ENCODE peak calls at places on chromosomes 7 and 10, in four cellular contexts. J is GM23338, W is fibroblast of lung, A is PC-3. K is an unnamed sample.

GRCh38 chr7:147207988-147208387 is 1091.4 kb downstream of the CNTNAP2 start:
- DNase-seq in J (peak), W (no peak), A (no peak), K (no peak)

GRCh38 chr10:14386202-14386593 is 55.5 kb upstream of the FRMD4A start:
- DNase-seq in J (no peak), W (peak), A (peak), K (peak)

GRCh38 chr7:141700291-141700847 is 1.6 kb downstream of the DENND11 start:
- DNase-seq in J (no peak), W (no peak), A (no peak), K (no peak)

GRCh38 chr7:102425639-102426267 is 7.6 kb upstream of the ORAI2 start:
- DNase-seq in J (no peak), W (no peak), A (no peak), K (no peak)

GRCh38 chr7:85000973-85001372 is 185.9 kb downstream of the SEMA3D start:
- DNase-seq in J (peak), W (no peak), A (no peak), K (no peak)

GRCh38 chr7:158371856-158372255 is 215.8 kb downstream of the PTPRN2 start:
- DNase-seq in J (no peak), W (no peak), A (no peak), K (no peak)

GRCh38 chr7:90836937-90837336 is 240.8 kb downstream of the CDK14 start:
- DNase-seq in J (no peak), W (no peak), A (no peak), K (no peak)

GRCh38 chr7:7014827-7015610 is 167.3 kb upstream of the C1GALT1 start:
- DNase-seq in J (no peak), W (no peak), A (peak), K (no peak)

GRCh38 chr7:134298902-134299683 is 17.6 kb downstream of the SLC35B4 start:
- DNase-seq in J (no peak), W (peak), A (no peak), K (no peak)

GRCh38 chr10:87861566-87861952 is 1.8 kb downstream of the KLLN start:
- DNase-seq in J (peak), W (peak), A (peak), K (no peak)

GRCh38 chr7:106071356-106071998 is 40.6 kb downstream of the SYPL1 start:
- DNase-seq in J (no peak), W (no peak), A (peak), K (peak)

GRCh38 chr10:114471906-114472873 is 67.9 kb upstream of the AFAP1L2 start:
- DNase-seq in J (peak), W (no peak), A (peak), K (no peak)

GRCh38 chr7:11513460-11513859 is 318.5 kb downstream of the THSD7A start:
- DNase-seq in J (no peak), W (no peak), A (no peak), K (no peak)

GRCh38 chr10:103602852-103603155 is 109.3 kb downstream of the NEURL1 start:
- DNase-seq in J (no peak), W (no peak), A (no peak), K (no peak)
- TF ChIP-seq EZH2 in J (no peak), W (no peak), A (no peak), K (no peak)

GRCh38 chr10:34814228-34815173 is 595 bp downstream of the PARD3 start:
- DNase-seq in J (peak), W (peak), A (peak), K (no peak)

GRCh38 chr10:34817586-34817985 is 2.5 kb upstream of the PARD3 start:
- DNase-seq in J (no peak), W (no peak), A (no peak), K (no peak)

GRCh38 chr10:34815174-34816066 is at the start of gene PARD3:
- DNase-seq in J (peak), W (peak), A (peak), K (no peak)

GRCh38 chr10:34817054-34817453 is 2.0 kb upstream of the PARD3 start:
- DNase-seq in J (no peak), W (no peak), A (no peak), K (no peak)

DNA sequence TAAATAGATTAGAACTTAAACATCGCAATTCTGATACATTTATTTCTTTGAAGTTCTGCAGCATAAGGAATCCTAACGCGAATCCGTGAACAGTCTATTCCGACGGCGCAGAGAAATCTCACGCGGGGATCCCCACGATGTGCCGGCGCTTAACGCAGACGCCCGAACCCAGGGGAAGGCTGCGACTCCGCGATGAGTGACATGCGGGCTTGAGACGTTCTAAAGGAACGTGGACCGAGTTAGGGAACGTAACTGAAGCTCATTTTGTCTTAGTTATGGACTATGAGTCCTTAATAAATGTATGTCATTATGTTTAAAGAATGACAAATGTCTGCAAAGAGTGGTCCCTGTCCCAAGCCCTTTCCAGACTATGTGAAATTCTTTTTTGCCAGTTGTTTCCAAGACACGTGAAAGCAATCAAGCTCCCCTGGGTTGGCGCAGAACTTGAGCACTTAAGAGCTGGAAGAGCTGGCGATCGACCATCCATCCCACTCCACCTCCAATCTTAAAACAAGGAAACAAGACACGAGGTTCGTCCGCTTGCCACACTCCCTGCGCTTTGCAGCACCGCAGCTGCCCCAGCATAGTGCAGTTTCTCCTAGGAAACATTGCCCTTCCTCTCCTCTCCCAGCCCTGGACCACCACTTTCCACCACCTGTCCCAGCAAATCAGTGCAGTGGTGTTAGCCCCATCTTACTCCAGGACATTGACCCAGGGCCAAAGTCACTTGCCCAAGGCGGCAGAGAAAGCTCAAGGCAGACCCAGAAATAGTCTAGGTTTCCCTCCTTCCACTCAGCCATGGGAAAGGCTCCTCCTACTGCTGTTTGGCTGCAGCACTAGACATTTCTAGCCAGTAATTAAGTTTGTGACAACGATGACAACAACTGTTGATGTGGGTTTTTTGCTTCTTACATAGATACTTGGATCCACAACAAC is 1.2 kb upstream of the PARD3 start:
- DNase-seq in J (peak), W (peak), A (peak), K (no peak)
- TF ChIP-seq EZH2 in J (peak), W (peak), A (no peak), K (no peak)

GRCh38 chr10:17453377-17454091 is 861 bp downstream of the ST8SIA6 start:
- DNase-seq in J (peak), W (peak), A (peak), K (no peak)
- TF ChIP-seq EZH2 in J (no peak), W (peak), A (no peak), K (peak)

DNA sequence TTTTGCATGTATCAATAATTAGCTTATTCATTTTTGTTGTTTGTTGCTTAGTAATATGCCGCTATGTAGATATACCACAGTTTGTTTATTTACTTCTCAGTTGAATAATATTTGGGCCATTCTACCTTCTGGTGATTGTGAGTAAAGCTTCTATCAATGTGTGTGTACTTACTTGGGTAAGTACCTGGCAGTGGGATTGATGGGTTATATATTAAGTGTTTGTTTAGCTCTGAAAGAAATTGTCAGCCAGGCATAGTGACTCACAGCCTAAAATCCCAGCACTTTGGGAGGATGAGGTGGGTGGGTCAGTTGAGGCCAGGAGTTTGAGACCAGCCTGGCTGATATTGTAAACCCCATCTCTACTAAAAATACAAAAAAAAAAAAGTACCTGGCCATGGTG is 975.7 kb upstream of the MBL2 start:
- DNase-seq in J (no peak), W (no peak), A (peak), K (no peak)
- TF ChIP-seq EZH2 in J (no peak), W (no peak), A (no peak), K (no peak)

DNA sequence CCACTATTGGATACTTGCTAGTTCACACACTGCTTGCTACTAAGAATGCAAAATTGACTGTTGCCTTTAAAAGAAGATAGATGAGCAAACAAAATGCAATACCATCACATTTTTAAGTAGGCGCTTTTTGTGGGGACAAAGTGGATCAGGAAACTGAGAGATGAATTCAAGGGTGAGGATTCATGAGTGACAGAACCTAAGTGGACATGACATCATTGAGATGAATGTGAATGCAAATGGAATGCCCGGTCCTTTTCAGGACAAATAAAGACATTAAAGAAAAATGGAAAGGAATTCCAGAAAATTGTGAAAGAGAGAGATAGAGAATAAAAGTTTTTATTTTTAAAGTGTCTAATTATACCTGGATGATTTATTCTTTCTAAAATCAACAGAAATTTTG is 106.3 kb upstream of the AKR1E2 start:
- DNase-seq in J (no peak), W (no peak), A (no peak), K (no peak)
- TF ChIP-seq EZH2 in J (no peak), W (no peak), A (no peak), K (no peak)

DNA sequence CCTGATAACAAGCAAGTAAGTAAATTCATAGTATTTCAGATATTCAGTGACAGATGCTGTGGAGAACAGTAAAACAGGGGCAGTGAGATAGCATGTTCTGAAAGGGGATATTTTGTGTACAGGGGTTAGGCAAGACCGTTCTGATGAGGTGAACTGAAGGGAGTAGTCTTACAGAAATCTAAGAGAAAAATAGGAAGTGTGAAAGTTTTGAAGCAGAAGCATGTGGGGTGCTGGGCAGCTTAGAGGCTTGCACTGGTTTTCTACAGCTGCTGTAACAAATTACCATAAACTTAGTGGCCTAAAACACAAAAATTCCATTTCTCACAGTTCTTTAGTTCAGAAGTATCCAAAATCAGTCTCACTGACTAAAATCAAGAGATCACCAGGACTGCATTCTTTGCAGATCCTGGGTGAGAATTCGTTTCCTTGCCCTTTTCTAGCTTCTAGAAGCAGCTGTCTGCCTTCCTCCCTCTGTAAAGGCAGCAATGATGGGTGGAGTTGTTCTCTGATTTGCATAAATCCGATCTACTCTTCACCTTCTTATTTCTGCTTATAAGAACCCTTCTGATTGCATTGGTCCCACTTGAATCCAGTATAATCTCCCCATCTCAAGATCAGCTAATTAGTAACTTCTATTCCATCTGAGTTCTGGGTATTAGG is 7.5 kb upstream of the KLF14 start:
- DNase-seq in J (peak), W (no peak), A (no peak), K (no peak)
- TF ChIP-seq EZH2 in J (no peak), W (no peak), A (no peak), K (no peak)

DNA sequence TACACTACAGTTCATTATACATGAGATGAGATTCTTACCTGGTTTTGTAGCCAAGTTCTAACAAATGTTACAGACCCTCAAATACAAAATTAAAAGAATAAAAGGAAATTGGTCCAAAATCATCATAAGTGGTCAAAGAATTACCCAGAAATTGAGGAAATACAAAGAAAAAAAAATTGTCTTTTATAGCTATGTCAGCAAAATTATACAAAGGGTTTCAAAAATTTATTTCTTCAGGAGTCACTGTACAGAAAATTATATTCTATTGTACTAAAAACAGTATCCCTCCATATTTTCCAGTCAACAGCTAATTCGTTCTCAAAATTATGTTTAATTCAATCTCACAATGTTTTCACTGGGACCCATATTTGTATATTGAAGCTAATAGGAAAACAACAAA is 14.3 kb downstream of the PPP1R3A start:
- DNase-seq in J (no peak), W (no peak), A (no peak), K (no peak)
- TF ChIP-seq EZH2 in J (no peak), W (no peak), A (no peak), K (no peak)

GRCh38 chr7:92528188-92528957 is at the start of the genes PEX1 and RBM48:
- DNase-seq in J (peak), W (peak), A (peak), K (peak)
- TF ChIP-seq EZH2 in J (no peak), W (no peak), A (no peak), K (no peak)

K was measured in keratinocyte.